ENCODE peak calls at places on chromosomes 5 and 9, in eight cellular contexts. X is NCI-H524; W is left cardiac atrium; L is iPS DF 6.9; S is fibroblast of lung; E is glutamatergic neuron; Q is RKO; A is stimulated activated CD8-positive, alpha-beta memory T cell treated with anti-CD3 and anti-CD28 coated beads, Interleukin-15, amount 100 ng/mL, for 1 hour. H is an unnamed sample.

GRCh38 chr5:136032564-136032963 is 3.8 kb downstream of the TGFBI start:
- DNase-seq in X (no peak), W (no peak), L (no peak), S (peak; percentile 66), E (no peak), Q (no peak), A (no peak), H (no peak)

GRCh38 chr9:127634021-127634420 is 21.9 kb downstream of the STXBP1 start:
- DNase-seq in X (no peak), W (peak; percentile 53), L (no peak), S (no peak), E (no peak), Q (no peak), A (no peak), H (no peak)

GRCh38 chr5:14190194-14191164 is 47.3 kb downstream of the TRIO start:
- DNase-seq in X (peak; percentile 26), W (peak; percentile 52), L (no peak), S (peak; percentile 97), E (no peak), Q (peak; percentile 98), A (no peak), H (no peak)

GRCh38 chr5:61327761-61328753 is 4.0 kb upstream of the ZSWIM6 start:
- DNase-seq in X (no peak), W (no peak), L (no peak), S (peak; percentile 96), E (no peak), Q (peak; percentile 85), A (no peak), H (no peak)

GRCh38 chr5:77367733-77368132 is 124.4 kb downstream of the WDR41 start:
- DNase-seq in X (no peak), W (no peak), L (no peak), S (peak; percentile 4), E (no peak), Q (peak; percentile 46), A (no peak), H (no peak)

GRCh38 chr5:114310666-114311065 is 51.2 kb upstream of the KCNN2 start:
- DNase-seq in X (no peak), W (no peak), L (no peak), S (no peak), E (no peak), Q (no peak), A (no peak), H (no peak)

GRCh38 chr5:2190549-2190948 is 307.8 kb upstream of the IRX4 start:
- DNase-seq in X (no peak), W (no peak), L (no peak), S (no peak), E (no peak), Q (no peak), A (no peak), H (no peak)

GRCh38 chr5:169695919-169696490 is 58.9 kb downstream of the DOCK2 start:
- DNase-seq in X (no peak), W (no peak), L (no peak), S (peak; percentile 91), E (no peak), Q (peak; percentile 51), A (no peak), H (no peak)

GRCh38 chr5:139974661-139975060 is 68.4 kb downstream of the NRG2 start:
- DNase-seq in X (no peak), W (no peak), L (no peak), S (no peak), E (no peak), Q (no peak), A (no peak), H (no peak)